ENCODE peak calls at places on chromosomes 11 and 22, in four cellular contexts. S is left lung, K is AG04450, I is dorsolateral prefrontal cortex. W is an unnamed sample.

GRCh38 chr11:1236316-1237127 is 13.7 kb downstream of the MUC5B start:
- DNase-seq in S (no peak), I (no peak), K (no peak), W (peak)

GRCh38 chr11:107018902-107019493 is 722 bp upstream of the GUCY1A2 start:
- DNase-seq in K (peak), S (peak), I (peak), W (no peak)

GRCh38 chr11:95584180-95584579 is 205.4 kb downstream of the FAM76B start:
- DNase-seq in S (no peak), K (no peak), I (no peak), W (no peak)

GRCh38 chr22:46580940-46581579 is 39.1 kb upstream of the GRAMD4 start:
- DNase-seq in K (no peak), I (peak), S (no peak), W (no peak)

GRCh38 chr11:104078250-104078649 is 41.8 kb downstream of the DDI1 start:
- DNase-seq in K (no peak), I (no peak), S (no peak), W (no peak)

GRCh38 chr11:62137881-62138629 is 14.2 kb downstream of the INCENP start:
- DNase-seq in I (no peak), S (no peak), K (no peak), W (no peak)

GRCh38 chr22:20646377-20646776 is 127.5 kb upstream of the SERPIND1 start:
- DNase-seq in I (no peak), K (no peak), S (no peak), W (no peak)

GRCh38 chr11:35590412-35590811 is 27.8 kb upstream of the FJX1 start:
- DNase-seq in I (no peak), K (no peak), S (no peak), W (no peak)

GRCh38 chr11:28834877-28835276 is 726.7 kb downstream of the METTL15 start:
- DNase-seq in I (no peak), S (no peak), K (peak), W (no peak)

GRCh38 chr22:24583972-24584790 is 8.7 kb downstream of the LRRC75B start:
- DNase-seq in S (no peak), K (no peak), I (no peak), W (no peak)

GRCh38 chr22:50118557-50119168 is 28.9 kb downstream of the MOV10L1 start:
- DNase-seq in K (peak), S (no peak), I (no peak), W (no peak)

GRCh38 chr11:96098511-96099241 is 174.8 kb upstream of the MTMR2 start:
- DNase-seq in S (no peak), K (no peak), I (no peak), W (no peak)

GRCh38 chr11:27211370-27212127 is 151.5 kb downstream of the CCDC34 start:
- DNase-seq in K (no peak), I (no peak), S (no peak), W (no peak)
- TF ChIP-seq CTCF in K (peak), I (peak), S (no peak), W (no peak)

GRCh38 chr22:48719978-48720661 is 1107.6 kb downstream of the BRD1 start:
- DNase-seq in S (no peak), K (no peak), I (peak), W (peak)
- TF ChIP-seq CTCF in S (no peak), K (no peak), I (no peak), W (no peak)

DNA sequence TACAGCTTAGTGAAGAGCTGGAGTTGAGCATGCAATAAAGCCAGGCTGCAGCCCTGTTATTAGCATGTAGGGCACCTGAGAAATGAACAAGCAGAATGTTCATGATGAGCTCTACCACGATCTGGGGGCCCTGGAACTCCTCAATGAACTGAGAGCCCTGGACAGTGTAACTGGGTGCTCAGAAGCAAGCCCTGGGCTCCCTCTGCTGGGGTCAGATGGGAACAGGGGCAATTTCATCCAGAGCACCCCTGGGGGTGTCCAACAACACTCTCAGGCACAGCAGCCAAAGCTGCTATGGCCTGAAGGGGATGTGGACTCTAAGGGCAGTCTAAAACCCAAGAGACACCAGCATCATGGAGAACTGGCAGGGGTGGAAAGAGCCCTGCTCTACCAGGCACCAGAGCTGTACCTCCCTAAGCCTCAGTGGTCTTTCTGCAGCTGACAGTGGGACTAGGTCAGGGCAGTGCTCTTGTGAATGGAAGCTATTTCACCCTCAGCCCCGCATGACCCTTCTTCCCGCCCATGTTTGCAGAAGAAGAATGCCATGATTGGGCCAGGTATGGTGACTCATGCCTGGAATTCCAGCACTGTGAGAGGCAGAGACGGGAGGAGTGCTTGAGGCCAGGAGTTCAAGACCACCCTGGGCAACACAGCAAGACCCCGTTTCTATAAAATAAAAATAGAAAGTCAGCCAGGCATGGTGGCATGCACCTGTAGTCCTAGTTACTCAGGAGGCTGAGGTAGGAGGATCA is 28.9 kb downstream of the THOC5 start:
- DNase-seq in K (no peak), I (no peak), S (no peak), W (no peak)
- TF ChIP-seq CTCF in K (peak), I (peak), S (peak), W (peak)

GRCh38 chr11:65351511-65351910 is 3.0 kb upstream of the TIGD3 start:
- DNase-seq in S (no peak), I (no peak), K (no peak), W (no peak)
- TF ChIP-seq CTCF in S (no peak), I (no peak), K (no peak), W (no peak)

GRCh38 chr11:113971506-113972195 is 3.3 kb upstream of the HTR3A start:
- DNase-seq in K (no peak), S (no peak), I (no peak), W (no peak)

GRCh38 chr11:113977701-113978100 is 2.8 kb downstream of the HTR3A start:
- DNase-seq in K (no peak), I (no peak), S (no peak), W (no peak)

GRCh38 chr11:113979427-113979826 is 4.5 kb downstream of the HTR3A start:
- DNase-seq in S (no peak), K (no peak), I (no peak), W (no peak)

GRCh38 chr11:113977071-113977490 is 2.2 kb downstream of the HTR3A start:
- DNase-seq in S (no peak), K (no peak), I (no peak), W (no peak)

DNA sequence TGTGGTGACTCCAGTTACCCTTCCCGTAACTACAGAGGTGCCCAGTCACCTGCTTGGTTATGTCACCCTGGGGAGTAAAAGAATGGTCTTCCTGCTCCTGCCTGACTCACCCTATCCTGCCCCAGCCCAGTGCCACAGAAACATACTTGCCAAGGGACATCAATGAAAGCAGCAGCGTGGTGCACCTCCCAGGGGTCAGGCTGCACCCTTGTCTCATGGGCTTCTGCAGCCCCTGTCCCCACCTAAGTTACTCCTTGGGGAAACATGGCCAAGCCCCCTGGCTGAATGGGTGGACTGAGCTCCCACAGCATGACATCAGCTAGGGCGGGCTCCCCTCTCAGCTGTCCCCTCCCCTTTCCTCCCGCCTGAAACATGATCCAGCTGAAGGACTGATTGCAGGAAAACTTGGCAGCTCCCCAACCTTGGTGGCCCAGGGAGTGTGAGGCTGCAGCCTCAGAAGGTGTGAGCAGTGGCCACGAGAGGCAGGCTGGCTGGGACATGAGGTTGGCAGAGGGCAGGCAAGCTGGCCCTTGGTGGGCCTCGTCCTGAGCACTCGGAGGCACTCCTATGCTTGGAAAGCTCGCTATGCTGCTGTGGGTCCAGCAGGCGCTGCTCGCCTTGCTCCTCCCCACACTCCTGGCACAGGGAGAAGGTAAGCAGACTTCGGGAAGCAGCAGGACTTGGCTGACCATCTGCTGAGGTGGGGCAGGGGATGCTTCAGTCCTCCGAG is at the start of gene HTR3A:
- DNase-seq in K (no peak), S (peak), I (no peak), W (no peak)
- TF ChIP-seq CTCF in K (no peak), S (no peak), I (no peak), W (no peak)

DNA sequence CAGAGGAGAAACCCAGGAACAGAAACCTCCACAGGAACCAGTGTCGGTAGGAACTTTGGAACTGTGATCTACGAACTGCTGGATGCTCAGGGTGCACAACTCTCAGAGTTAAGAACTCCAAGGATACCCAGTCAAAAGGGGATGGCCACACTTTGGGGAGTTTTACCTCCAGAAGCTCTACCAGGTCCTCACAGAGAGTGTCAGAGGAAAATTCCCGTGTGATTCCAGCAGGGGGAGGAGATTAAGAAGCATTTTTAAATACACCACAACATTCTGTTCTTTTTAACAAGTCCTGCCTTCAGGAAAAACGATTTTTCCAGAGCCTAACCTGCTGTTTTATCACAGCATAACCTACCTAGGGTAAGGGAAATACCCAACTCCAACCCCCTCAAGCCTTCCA is 104.0 kb downstream of the SOX6 start:
- DNase-seq in K (no peak), S (no peak), I (no peak), W (no peak)
- TF ChIP-seq CTCF in K (peak), S (no peak), I (no peak), W (no peak)

GRCh38 chr11:32464078-32464477 is 28.7 kb upstream of the WT1 start:
- DNase-seq in K (no peak), I (no peak), S (no peak), W (no peak)

GRCh38 chr11:32456864-32457263 is 21.5 kb upstream of the WT1 start:
- DNase-seq in S (no peak), K (no peak), I (no peak), W (no peak)

GRCh38 chr11:32466279-32466915 is 31.1 kb upstream of the WT1 start:
- DNase-seq in I (no peak), K (no peak), S (no peak), W (no peak)

DNA sequence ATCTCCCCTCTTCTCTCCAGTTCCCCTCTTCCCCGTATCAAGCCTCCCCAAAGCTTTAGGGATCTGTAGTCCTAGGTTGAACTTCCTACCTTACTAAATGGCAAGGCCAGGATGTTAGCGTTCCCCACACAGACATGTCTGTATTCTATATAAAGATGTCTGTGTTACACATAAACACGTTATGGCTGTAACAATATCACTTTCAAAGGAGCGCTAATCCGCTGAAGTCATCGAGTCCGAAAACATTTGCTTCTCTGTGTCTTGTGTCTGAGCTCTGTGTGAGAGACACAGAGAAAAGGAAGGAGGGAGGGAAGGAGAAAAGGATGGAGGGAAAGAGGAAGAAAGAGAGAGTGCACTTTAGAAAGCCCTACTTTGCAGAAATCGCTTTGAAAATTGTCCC is 27.0 kb upstream of the WT1 start:
- DNase-seq in S (no peak), I (no peak), K (no peak), W (no peak)
- TF ChIP-seq CTCF in S (no peak), I (no peak), K (no peak), W (no peak)

DNA sequence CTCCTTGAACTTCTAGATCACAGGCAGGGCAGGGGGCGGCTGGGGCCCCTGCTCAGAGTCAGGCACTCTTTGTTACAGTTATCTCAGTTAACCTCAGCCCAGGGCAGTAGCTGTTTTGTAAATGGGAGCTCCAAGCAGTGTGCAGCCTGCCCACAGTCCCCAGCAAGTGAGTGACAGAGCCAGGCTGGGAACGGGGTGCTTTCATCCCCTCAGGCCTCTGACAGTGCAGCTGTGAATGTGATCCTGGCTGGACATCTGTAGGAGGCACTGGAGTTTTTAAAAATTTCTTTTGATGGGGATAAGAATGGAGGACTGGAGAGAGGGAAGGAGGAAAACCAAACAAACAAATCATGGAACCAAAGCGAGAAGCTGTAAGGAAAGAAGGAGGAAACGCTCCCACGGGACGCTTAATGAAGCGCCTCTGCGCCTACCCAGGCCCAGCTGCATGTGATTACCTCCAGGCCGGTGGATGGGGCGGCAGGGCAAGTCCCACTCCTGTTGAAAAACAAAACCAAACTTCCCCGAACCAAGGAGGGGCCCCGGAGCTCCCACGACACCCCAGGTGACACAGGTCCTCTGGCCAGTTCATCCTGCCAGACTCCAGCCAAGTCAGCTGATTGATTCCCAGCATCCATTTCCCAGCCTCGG is 40.6 kb downstream of the SCUBE1 start:
- DNase-seq in K (no peak), I (no peak), S (no peak), W (no peak)
- TF ChIP-seq CTCF in K (no peak), I (no peak), S (no peak), W (no peak)

GRCh38 chr11:65422633-65423515 is at the start of gene NEAT1:
- DNase-seq in S (peak), K (no peak), I (peak), W (peak)

GRCh38 chr11:65420506-65421203 is 1.9 kb upstream of the NEAT1 start:
- DNase-seq in I (no peak), S (peak), K (no peak), W (no peak)

GRCh38 chr11:65421204-65422103 is 1.1 kb upstream of the NEAT1 start:
- DNase-seq in S (peak), I (peak), K (peak), W (peak)

GRCh38 chr11:65423516-65424199 is 1.1 kb downstream of the NEAT1 start:
- DNase-seq in I (no peak), S (peak), K (no peak), W (no peak)

DNA sequence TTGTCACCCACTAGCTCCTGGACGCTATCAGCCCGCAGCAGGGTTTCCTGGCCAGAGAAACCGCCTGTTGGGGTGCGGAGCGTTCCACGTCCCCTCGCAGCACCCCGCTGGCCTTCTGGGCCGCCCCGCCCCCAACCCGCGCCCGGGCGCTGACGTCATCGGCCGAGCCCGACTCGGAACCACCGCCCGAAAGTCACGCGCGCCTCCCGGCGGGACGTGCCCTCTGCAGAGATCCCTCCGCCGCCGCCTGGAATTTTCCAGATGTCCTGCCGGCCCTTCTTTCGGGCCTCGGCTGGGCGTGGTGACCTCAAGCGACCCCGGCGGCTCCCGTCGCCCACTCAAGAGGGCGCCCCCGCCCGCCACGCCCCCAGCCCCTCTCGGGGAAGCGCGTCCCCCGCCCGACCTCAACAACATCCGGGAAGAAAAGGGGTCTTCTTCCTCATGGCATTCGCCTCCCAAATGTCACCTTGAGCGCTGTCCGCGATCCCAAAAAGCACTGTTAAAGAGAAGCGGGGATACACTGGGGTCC is 430 bp upstream of the NEAT1 start:
- DNase-seq in S (peak), K (peak), I (peak), W (peak)
- TF ChIP-seq CTCF in S (no peak), K (no peak), I (no peak), W (no peak)

DNA sequence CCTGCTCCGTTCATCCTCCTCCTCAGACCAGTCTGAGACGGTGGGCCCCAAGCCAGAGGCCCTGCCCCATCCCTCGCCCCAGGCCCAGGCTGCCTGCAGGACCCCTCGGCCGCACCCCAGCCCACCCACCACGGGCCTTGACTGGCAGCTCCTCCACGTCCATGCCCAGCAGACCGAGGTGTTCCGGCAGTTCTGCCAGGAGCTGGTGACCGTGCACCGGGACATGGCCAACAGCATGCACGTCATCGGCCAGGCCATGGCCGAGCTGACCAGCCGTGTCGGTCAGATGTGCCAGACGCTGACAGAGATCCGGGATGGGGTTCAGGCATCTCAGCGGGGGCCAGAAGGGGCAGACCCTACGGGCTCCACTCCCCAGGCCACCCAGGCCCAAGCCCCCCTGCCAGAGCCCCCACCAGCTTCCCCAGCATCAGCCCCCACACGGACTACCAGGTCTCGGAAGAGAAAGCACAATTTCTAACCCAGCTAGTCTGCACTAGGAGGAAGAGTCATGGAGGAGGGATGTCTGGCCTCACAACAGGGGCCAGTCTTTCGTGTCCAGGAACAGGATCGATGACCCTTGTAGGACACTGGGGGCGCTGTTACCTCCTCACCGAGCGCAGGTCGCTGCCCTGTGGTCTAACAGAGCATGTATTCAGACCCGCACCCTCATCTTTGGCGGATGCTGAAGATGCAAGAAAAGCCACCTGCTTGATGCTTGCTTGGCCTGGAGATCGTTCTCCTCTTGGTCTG is 66.3 kb downstream of the PRDM11 start:
- DNase-seq in I (no peak), K (no peak), S (no peak), W (no peak)
- TF ChIP-seq CTCF in I (no peak), K (peak), S (no peak), W (no peak)

W was measured in CD14-positive monocyte.